ENCODE peak calls at places on chromosome 3, in five cellular contexts. One of them, this sample, is unnamed.
A peak's percentile ranks its signal among the peaks of the same experiment; 100 is the strongest.

GRCh38 chr3:185865277-185865676 is 40.4 kb upstream of the IGF2BP2 start:
- DNase-seq in transverse colon: no peak
- DNase-seq in heart left ventricle: no peak
- DNase-seq in IMR-90: no peak
- DNase-seq in gastrocnemius medialis: no peak
- DNase-seq in this sample: no peak

GRCh38 chr3:158804441-158804840 is 2.6 kb downstream of the MFSD1 start:
- DNase-seq in heart left ventricle: no peak
- DNase-seq in IMR-90: no peak
- DNase-seq in transverse colon: no peak
- DNase-seq in gastrocnemius medialis: no peak
- DNase-seq in this sample: no peak

GRCh38 chr3:178714971-178715832 is 179.0 kb downstream of the KCNMB2 start:
- DNase-seq in transverse colon: no peak
- DNase-seq in heart left ventricle: no peak
- DNase-seq in IMR-90: no peak
- DNase-seq in gastrocnemius medialis: no peak
- DNase-seq in this sample: no peak

GRCh38 chr3:49673715-49674490 is at the start of gene APEH:
- DNase-seq in transverse colon: peak; percentile 98
- DNase-seq in gastrocnemius medialis: peak; percentile 98
- DNase-seq in heart left ventricle: peak; percentile 95
- DNase-seq in IMR-90: peak; percentile 96
- DNase-seq in this sample: peak; percentile 97

GRCh38 chr3:139107424-139108252 is 62.9 kb upstream of the PRR23C start:
- DNase-seq in transverse colon: no peak
- DNase-seq in gastrocnemius medialis: no peak
- DNase-seq in IMR-90: no peak
- DNase-seq in heart left ventricle: no peak
- DNase-seq in this sample: no peak

GRCh38 chr3:8972614-8973013 is 9.3 kb upstream of the RAD18 start:
- DNase-seq in heart left ventricle: no peak
- DNase-seq in gastrocnemius medialis: no peak
- DNase-seq in transverse colon: no peak
- DNase-seq in IMR-90: peak; percentile 47
- DNase-seq in this sample: no peak

GRCh38 chr3:132210476-132211346 is 106.5 kb upstream of the ACP3 start:
- DNase-seq in IMR-90: no peak
- DNase-seq in heart left ventricle: no peak
- DNase-seq in transverse colon: peak; percentile 64
- DNase-seq in gastrocnemius medialis: no peak
- DNase-seq in this sample: no peak

GRCh38 chr3:20323307-20323927 is 137.4 kb upstream of the SGO1 start:
- DNase-seq in IMR-90: no peak
- DNase-seq in heart left ventricle: no peak
- DNase-seq in gastrocnemius medialis: no peak
- DNase-seq in transverse colon: no peak
- DNase-seq in this sample: no peak

GRCh38 chr3:60645801-60646200 is 605.5 kb downstream of the FHIT start:
- DNase-seq in transverse colon: no peak
- DNase-seq in gastrocnemius medialis: no peak
- DNase-seq in IMR-90: no peak
- DNase-seq in heart left ventricle: no peak
- DNase-seq in this sample: no peak

GRCh38 chr3:86867990-86868389 is 123.0 kb downstream of the VGLL3 start:
- DNase-seq in transverse colon: no peak
- DNase-seq in gastrocnemius medialis: no peak
- DNase-seq in heart left ventricle: no peak
- DNase-seq in IMR-90: peak; percentile 77
- DNase-seq in this sample: no peak

GRCh38 chr3:143302638-143303171 is 183.1 kb downstream of the CHST2 start:
- DNase-seq in transverse colon: no peak
- DNase-seq in gastrocnemius medialis: peak; percentile 21
- DNase-seq in IMR-90: peak; percentile 74
- DNase-seq in heart left ventricle: peak; percentile 75
- DNase-seq in this sample: no peak

DNA sequence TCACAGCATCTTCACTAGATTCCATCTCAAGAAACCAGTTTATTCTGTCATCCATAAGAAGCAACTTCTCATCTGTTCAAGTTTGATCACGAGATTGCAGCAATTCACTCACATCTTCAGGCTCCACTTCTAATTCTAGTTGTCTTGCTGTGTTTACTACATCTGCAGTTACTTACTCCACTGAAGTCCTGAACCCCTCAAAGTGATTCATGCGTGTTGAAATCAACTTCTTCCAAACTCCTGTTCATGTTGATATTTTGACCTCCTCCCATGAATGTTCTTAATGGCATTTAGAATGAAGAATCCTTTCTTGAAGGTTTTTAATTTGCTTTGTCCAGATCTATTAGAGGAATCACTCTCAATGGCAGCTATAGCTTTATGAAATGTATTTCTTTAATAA is 287.6 kb upstream of the TBL1XR1 start:
- DNase-seq in IMR-90: no peak
- DNase-seq in gastrocnemius medialis: no peak
- DNase-seq in heart left ventricle: no peak
- DNase-seq in transverse colon: no peak
- DNase-seq in this sample: no peak
- H3K9me3 ChIP-seq in IMR-90: peaks cover 3% of the 10 kb centered on the region
- H3K9me3 ChIP-seq in gastrocnemius medialis: no peaks in the 10 kb centered on the region
- H3K9me3 ChIP-seq in heart left ventricle: no peaks in the 10 kb centered on the region
- H3K9me3 ChIP-seq in transverse colon: no peaks in the 10 kb centered on the region
- H3K9me3 ChIP-seq in this sample: no peaks in the 10 kb centered on the region

DNA sequence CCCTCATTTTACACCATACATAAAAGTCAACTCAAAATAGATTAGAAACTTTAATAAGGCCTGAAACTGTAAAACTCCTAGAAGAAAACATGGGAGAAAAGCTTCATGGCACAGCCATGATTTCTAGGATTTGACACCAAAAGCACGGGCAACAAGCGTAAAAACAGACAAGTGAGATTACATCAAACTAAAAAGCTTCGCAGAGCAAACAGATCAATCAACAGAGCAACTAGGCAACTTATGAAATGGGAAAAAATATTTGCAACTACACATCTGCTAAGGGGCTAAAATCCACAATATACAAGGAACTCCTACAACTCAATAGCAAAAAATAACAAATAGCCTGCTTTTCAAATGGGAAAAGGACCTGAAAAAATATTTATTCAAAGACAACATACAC is 26.1 kb downstream of the ZNF148 start:
- DNase-seq in gastrocnemius medialis: no peak
- DNase-seq in IMR-90: no peak
- DNase-seq in transverse colon: no peak
- DNase-seq in heart left ventricle: no peak
- DNase-seq in this sample: no peak
- H3K9me3 ChIP-seq in gastrocnemius medialis: no peaks in the 10 kb centered on the region
- H3K9me3 ChIP-seq in IMR-90: peaks cover 2% of the 10 kb centered on the region
- H3K9me3 ChIP-seq in transverse colon: no peaks in the 10 kb centered on the region
- H3K9me3 ChIP-seq in heart left ventricle: peaks cover 11% of the 10 kb centered on the region
- H3K9me3 ChIP-seq in this sample: peaks cover 2% of the 10 kb centered on the region

GRCh38 chr3:14222900-14223594 is 44.4 kb downstream of the LSM3 start:
- DNase-seq in transverse colon: no peak
- DNase-seq in heart left ventricle: no peak
- DNase-seq in IMR-90: no peak
- DNase-seq in gastrocnemius medialis: no peak
- DNase-seq in this sample: no peak

GRCh38 chr3:14221902-14222301 is 43.3 kb downstream of the LSM3 start:
- DNase-seq in gastrocnemius medialis: no peak
- DNase-seq in heart left ventricle: no peak
- DNase-seq in IMR-90: no peak
- DNase-seq in transverse colon: no peak
- DNase-seq in this sample: no peak

GRCh38 chr3:14224895-14225294 is 46.3 kb downstream of the LSM3 start:
- DNase-seq in IMR-90: peak; percentile 51
- DNase-seq in heart left ventricle: no peak
- DNase-seq in transverse colon: no peak
- DNase-seq in gastrocnemius medialis: no peak
- DNase-seq in this sample: no peak

GRCh38 chr3:14222457-14222856 is 43.8 kb downstream of the LSM3 start:
- DNase-seq in gastrocnemius medialis: no peak
- DNase-seq in IMR-90: no peak
- DNase-seq in heart left ventricle: no peak
- DNase-seq in transverse colon: no peak
- DNase-seq in this sample: no peak

DNA sequence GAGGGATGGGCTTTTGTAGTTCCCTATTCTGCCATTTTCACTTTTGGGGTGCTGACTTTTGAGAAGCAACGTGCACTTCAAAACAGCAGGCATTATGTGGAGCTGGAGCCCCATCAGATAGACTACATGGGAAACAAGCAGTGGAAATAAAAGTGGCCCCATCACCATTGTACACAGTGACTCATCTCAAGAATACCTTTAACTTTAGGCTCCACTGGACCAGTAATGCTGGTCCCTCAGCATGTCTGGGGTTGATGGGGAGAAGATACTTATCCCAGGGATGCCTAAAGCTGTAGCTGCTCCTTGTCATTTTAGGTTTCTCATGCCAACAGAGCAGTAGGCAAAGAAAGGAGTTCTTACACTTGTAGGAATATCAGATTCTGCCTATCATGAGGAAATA is 45.0 kb downstream of the LSM3 start:
- DNase-seq in gastrocnemius medialis: no peak
- DNase-seq in heart left ventricle: no peak
- DNase-seq in IMR-90: no peak
- DNase-seq in transverse colon: no peak
- DNase-seq in this sample: no peak
- H3K9me3 ChIP-seq in gastrocnemius medialis: no peaks in the 10 kb centered on the region
- H3K9me3 ChIP-seq in heart left ventricle: peaks cover 13% of the 10 kb centered on the region
- H3K9me3 ChIP-seq in IMR-90: no peaks in the 10 kb centered on the region
- H3K9me3 ChIP-seq in transverse colon: peaks cover 15% of the 10 kb centered on the region
- H3K9me3 ChIP-seq in this sample: no peaks in the 10 kb centered on the region

GRCh38 chr3:2024713-2025112 is 74.0 kb upstream of the CNTN4 start:
- DNase-seq in IMR-90: no peak
- DNase-seq in transverse colon: no peak
- DNase-seq in heart left ventricle: no peak
- DNase-seq in gastrocnemius medialis: no peak
- DNase-seq in this sample: no peak
- H3K9me3 ChIP-seq in IMR-90: peaks cover 6% of the 10 kb centered on the region
- H3K9me3 ChIP-seq in transverse colon: no peaks in the 10 kb centered on the region
- H3K9me3 ChIP-seq in heart left ventricle: no peaks in the 10 kb centered on the region
- H3K9me3 ChIP-seq in gastrocnemius medialis: no peaks in the 10 kb centered on the region
- H3K9me3 ChIP-seq in this sample: no peaks in the 10 kb centered on the region

GRCh38 chr3:44442591-44443309 is 34.7 kb downstream of the ZNF445 start:
- DNase-seq in gastrocnemius medialis: no peak
- DNase-seq in IMR-90: no peak
- DNase-seq in heart left ventricle: no peak
- DNase-seq in transverse colon: no peak
- DNase-seq in this sample: no peak

GRCh38 chr3:44444896-44445691 is 32.4 kb downstream of the ZNF445 start:
- DNase-seq in transverse colon: no peak
- DNase-seq in gastrocnemius medialis: no peak
- DNase-seq in heart left ventricle: no peak
- DNase-seq in IMR-90: no peak
- DNase-seq in this sample: no peak

GRCh38 chr3:44445786-44446185 is 31.7 kb downstream of the ZNF445 start:
- DNase-seq in heart left ventricle: no peak
- DNase-seq in gastrocnemius medialis: no peak
- DNase-seq in transverse colon: no peak
- DNase-seq in IMR-90: no peak
- DNase-seq in this sample: no peak

GRCh38 chr3:44444437-44444836 is 33.0 kb downstream of the ZNF445 start:
- DNase-seq in transverse colon: no peak
- DNase-seq in IMR-90: no peak
- DNase-seq in gastrocnemius medialis: no peak
- DNase-seq in heart left ventricle: no peak
- DNase-seq in this sample: no peak

GRCh38 chr3:44446929-44447328 is 30.5 kb downstream of the ZNF445 start:
- DNase-seq in heart left ventricle: no peak
- DNase-seq in gastrocnemius medialis: no peak
- DNase-seq in transverse colon: no peak
- DNase-seq in IMR-90: no peak
- DNase-seq in this sample: no peak
- H3K9me3 ChIP-seq in heart left ventricle: no peaks in the 10 kb centered on the region
- H3K9me3 ChIP-seq in gastrocnemius medialis: no peaks in the 10 kb centered on the region
- H3K9me3 ChIP-seq in transverse colon: peaks cover 10% of the 10 kb centered on the region
- H3K9me3 ChIP-seq in IMR-90: peaks cover 19% of the 10 kb centered on the region
- H3K9me3 ChIP-seq in this sample: no peaks in the 10 kb centered on the region

DNA sequence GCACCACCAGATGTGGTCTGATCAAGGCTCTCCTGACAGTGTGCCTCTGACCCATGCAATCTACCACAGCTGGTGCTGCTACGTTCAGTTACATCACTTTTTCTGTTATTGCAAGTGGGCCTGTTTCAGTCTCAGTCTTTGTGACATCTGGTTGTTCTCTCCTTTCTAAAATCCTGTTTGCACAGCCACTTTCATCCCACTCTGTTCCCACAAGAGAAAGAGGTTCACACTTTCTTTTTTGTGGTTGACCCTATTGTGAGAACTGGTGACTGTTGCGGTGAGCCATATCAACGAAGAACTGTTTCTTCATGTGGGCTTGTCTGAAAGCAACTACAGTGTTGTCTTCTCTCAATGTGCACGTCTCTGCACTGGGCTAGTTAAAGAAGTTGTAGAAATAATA is 342.8 kb upstream of the ARPP21 start:
- DNase-seq in gastrocnemius medialis: no peak
- DNase-seq in IMR-90: no peak
- DNase-seq in transverse colon: no peak
- DNase-seq in heart left ventricle: no peak
- DNase-seq in this sample: no peak
- H3K9me3 ChIP-seq in gastrocnemius medialis: no peaks in the 10 kb centered on the region
- H3K9me3 ChIP-seq in IMR-90: peaks cover 5% of the 10 kb centered on the region
- H3K9me3 ChIP-seq in transverse colon: no peaks in the 10 kb centered on the region
- H3K9me3 ChIP-seq in heart left ventricle: no peaks in the 10 kb centered on the region
- H3K9me3 ChIP-seq in this sample: no peaks in the 10 kb centered on the region

GRCh38 chr3:514206-514605 is 317.6 kb downstream of the CHL1 start:
- DNase-seq in IMR-90: no peak
- DNase-seq in transverse colon: no peak
- DNase-seq in heart left ventricle: no peak
- DNase-seq in gastrocnemius medialis: no peak
- DNase-seq in this sample: no peak
- H3K9me3 ChIP-seq in IMR-90: no peaks in the 10 kb centered on the region
- H3K9me3 ChIP-seq in transverse colon: no peaks in the 10 kb centered on the region
- H3K9me3 ChIP-seq in heart left ventricle: no peaks in the 10 kb centered on the region
- H3K9me3 ChIP-seq in gastrocnemius medialis: no peaks in the 10 kb centered on the region
- H3K9me3 ChIP-seq in this sample: no peaks in the 10 kb centered on the region

DNA sequence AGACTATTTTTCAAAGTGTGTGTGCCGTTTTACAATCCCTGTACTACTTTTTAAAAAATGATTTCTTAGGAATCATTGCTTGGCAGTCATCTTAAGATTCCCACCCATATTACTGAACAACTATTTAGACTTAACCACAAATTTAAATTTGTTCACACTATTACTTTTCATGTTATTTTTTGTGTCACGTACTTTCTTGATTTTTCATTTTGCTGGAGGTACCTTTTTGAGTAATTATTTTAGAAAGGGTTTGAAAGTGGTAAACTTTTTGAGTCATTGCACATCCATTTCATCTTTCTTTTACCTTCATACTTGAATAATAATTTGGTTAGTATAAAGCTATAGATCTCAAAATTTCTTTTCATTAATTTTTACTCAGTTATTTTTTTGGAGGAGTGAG is 16.9 kb downstream of the CMTM8 start:
- DNase-seq in transverse colon: no peak
- DNase-seq in IMR-90: no peak
- DNase-seq in gastrocnemius medialis: no peak
- DNase-seq in heart left ventricle: no peak
- DNase-seq in this sample: no peak
- H3K9me3 ChIP-seq in transverse colon: peaks cover 6% of the 10 kb centered on the region
- H3K9me3 ChIP-seq in IMR-90: no peaks in the 10 kb centered on the region
- H3K9me3 ChIP-seq in gastrocnemius medialis: peaks cover 3% of the 10 kb centered on the region
- H3K9me3 ChIP-seq in heart left ventricle: peaks cover 11% of the 10 kb centered on the region
- H3K9me3 ChIP-seq in this sample: no peaks in the 10 kb centered on the region

GRCh38 chr3:135447478-135447877 is 518.0 kb upstream of the PPP2R3A start:
- DNase-seq in heart left ventricle: no peak
- DNase-seq in gastrocnemius medialis: no peak
- DNase-seq in transverse colon: no peak
- DNase-seq in IMR-90: no peak
- DNase-seq in this sample: no peak
- H3K9me3 ChIP-seq in heart left ventricle: no peaks in the 10 kb centered on the region
- H3K9me3 ChIP-seq in gastrocnemius medialis: no peaks in the 10 kb centered on the region
- H3K9me3 ChIP-seq in transverse colon: no peaks in the 10 kb centered on the region
- H3K9me3 ChIP-seq in IMR-90: peaks cover 4% of the 10 kb centered on the region
- H3K9me3 ChIP-seq in this sample: no peaks in the 10 kb centered on the region